ENCODE peak calls at places on chromosomes 2 and 18, in four cellular contexts. R, A, T and K are unnamed samples.

GRCh38 chr2:225400060-225400511 is 576 bp downstream of the NYAP2 start:
- DNase-seq in R (peak), A (peak), T (no peak), K (no peak)

GRCh38 chr2:43605079-43605655 is 9.3 kb upstream of the THADA start:
- DNase-seq in R (peak), A (peak), T (peak), K (no peak)

GRCh38 chr2:98623657-98624056 is 15.3 kb downstream of the UNC50 start:
- DNase-seq in R (no peak), A (no peak), T (no peak), K (no peak)

GRCh38 chr2:49286726-49287125 is 132.4 kb upstream of the FSHR start:
- DNase-seq in R (no peak), A (no peak), T (no peak), K (no peak)

GRCh38 chr2:39377226-39377939 is 59.7 kb downstream of the MAP4K3 start:
- DNase-seq in R (no peak), A (no peak), T (peak), K (peak)

GRCh38 chr2:136116111-136116812 is 1.7 kb downstream of the CXCR4 start:
- DNase-seq in R (peak), A (no peak), T (peak), K (no peak)

GRCh38 chr2:169716938-169717690 is 16.5 kb upstream of the KLHL23 start:
- DNase-seq in R (no peak), A (peak), T (no peak), K (no peak)

GRCh38 chr2:158297606-158298005 is 158.9 kb downstream of the CCDC148 start:
- DNase-seq in R (no peak), A (no peak), T (no peak), K (no peak)

GRCh38 chr2:33077841-33078240 is 131.1 kb downstream of the LTBP1 start:
- DNase-seq in R (no peak), A (no peak), T (no peak), K (no peak)

GRCh38 chr2:28619213-28620196 is 123.6 kb downstream of the PLB1 start:
- DNase-seq in R (no peak), A (no peak), T (no peak), K (no peak)

GRCh38 chr18:39622431-39622830 is 2056.8 kb upstream of the CELF4 start:
- DNase-seq in R (no peak), A (no peak), T (no peak), K (no peak)

GRCh38 chr18:79585395-79586370 is 93.9 kb upstream of the CTDP1 start:
- DNase-seq in R (no peak), A (no peak), T (peak), K (no peak)

GRCh38 chr2:145136702-145137101 is 616.8 kb upstream of the ZEB2 start:
- DNase-seq in R (no peak), A (no peak), T (no peak), K (no peak)

GRCh38 chr2:202278036-202278760 is 12.6 kb downstream of the NOP58 start:
- DNase-seq in R (no peak), A (peak), T (no peak), K (no peak)

GRCh38 chr2:240394549-240394948 is 40.9 kb upstream of the GPC1 start:
- DNase-seq in R (peak), A (no peak), T (no peak), K (no peak)

GRCh38 chr2:101830555-101830954 is 133.0 kb downstream of the MAP4K4 start:
- DNase-seq in R (no peak), A (no peak), T (no peak), K (no peak)

GRCh38 chr2:112187046-112187715 is 49.0 kb downstream of the FBLN7 start:
- DNase-seq in R (no peak), A (no peak), T (no peak), K (no peak)

GRCh38 chr2:68367918-68368656 is 3.0 kb downstream of the PLEK start:
- DNase-seq in R (no peak), A (no peak), T (no peak), K (no peak)

GRCh38 chr2:67701011-67701410 is 303.9 kb downstream of the ETAA1 start:
- DNase-seq in R (no peak), A (no peak), T (no peak), K (no peak)

GRCh38 chr18:10490401-10491289 is 35.2 kb upstream of the NAPG start:
- DNase-seq in R (peak), A (peak), T (peak), K (peak)

GRCh38 chr2:148726228-148726627 is 81.7 kb downstream of the EPC2 start:
- DNase-seq in R (no peak), A (no peak), T (no peak), K (peak)

GRCh38 chr2:189549440-189549832 is 31.1 kb downstream of the SLC40A1 start:
- DNase-seq in R (no peak), A (no peak), T (no peak), K (no peak)

GRCh38 chr2:37775908-37776250 is 104.4 kb upstream of the CDC42EP3 start:
- DNase-seq in R (no peak), A (no peak), T (no peak), K (no peak)

GRCh38 chr2:228768818-228769217 is 502.3 kb downstream of the PID1 start:
- DNase-seq in R (no peak), A (no peak), T (no peak), K (no peak)

GRCh38 chr2:220071716-220072115 is 444.3 kb downstream of the SLC4A3 start:
- DNase-seq in R (no peak), A (no peak), T (no peak), K (no peak)

GRCh38 chr2:160334028-160334729 is 134.1 kb upstream of the ITGB6 start:
- DNase-seq in R (no peak), A (no peak), T (no peak), K (no peak)

DNA sequence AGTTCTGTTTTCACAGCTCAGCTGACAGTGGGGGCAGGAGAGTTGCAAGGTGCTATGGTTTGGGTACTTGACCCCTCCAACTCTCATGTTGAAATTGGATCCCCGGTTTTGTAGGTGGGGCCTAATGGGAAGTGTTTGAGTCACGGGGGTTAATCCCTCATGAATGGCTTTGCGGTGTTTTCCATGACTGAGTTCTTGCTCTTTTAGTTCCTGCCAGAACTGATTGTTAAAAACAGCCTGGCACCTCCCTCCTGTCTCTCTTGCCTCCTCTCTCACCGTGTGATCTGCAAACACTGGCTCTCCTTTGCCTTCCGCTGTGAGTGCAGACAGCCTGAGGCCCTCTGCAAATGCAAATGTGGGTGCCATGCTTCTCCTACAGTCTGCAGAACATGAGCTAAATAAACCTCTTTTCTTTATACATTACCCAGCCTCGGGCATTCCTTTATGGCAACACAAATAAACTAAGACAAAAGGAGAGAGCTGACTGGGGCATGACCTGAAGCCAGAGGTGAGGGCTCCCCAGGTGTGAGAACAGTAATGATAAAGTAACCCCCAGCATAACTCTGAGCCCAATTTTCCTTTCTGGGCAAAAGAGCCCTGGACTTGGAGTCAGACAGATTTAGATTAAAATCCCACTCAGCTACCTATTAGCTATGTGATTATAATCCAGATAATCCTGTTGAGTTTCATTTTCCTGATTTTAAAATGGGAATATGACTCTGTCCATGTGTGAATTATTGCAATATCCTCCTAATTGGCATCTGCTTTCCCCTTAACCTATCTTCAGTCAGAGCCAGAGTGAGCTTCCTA is 64.9 kb upstream of the CAPN13 start:
- DNase-seq in R (no peak), A (no peak), T (no peak), K (no peak)
- TF ChIP-seq ETV6 in R (no peak), A (no peak), T (no peak), K (no peak)

GRCh38 chr2:181312515-181312927 is 144.7 kb upstream of the ITGA4 start:
- DNase-seq in R (no peak), A (no peak), T (no peak), K (peak)
- TF ChIP-seq ATF3 in R (no peak), A (no peak), T (no peak), K (no peak)

GRCh38 chr18:8776013-8776515 is 70.7 kb downstream of the MTCL1 start:
- DNase-seq in R (no peak), A (no peak), T (no peak), K (no peak)

GRCh38 chr18:8770655-8771054 is 65.3 kb downstream of the MTCL1 start:
- DNase-seq in R (no peak), A (no peak), T (no peak), K (no peak)

GRCh38 chr18:8769509-8769908 is 64.2 kb downstream of the MTCL1 start:
- DNase-seq in R (no peak), A (no peak), T (no peak), K (no peak)

GRCh38 chr18:8773980-8774379 is 68.6 kb downstream of the MTCL1 start:
- DNase-seq in R (no peak), A (no peak), T (no peak), K (no peak)

DNA sequence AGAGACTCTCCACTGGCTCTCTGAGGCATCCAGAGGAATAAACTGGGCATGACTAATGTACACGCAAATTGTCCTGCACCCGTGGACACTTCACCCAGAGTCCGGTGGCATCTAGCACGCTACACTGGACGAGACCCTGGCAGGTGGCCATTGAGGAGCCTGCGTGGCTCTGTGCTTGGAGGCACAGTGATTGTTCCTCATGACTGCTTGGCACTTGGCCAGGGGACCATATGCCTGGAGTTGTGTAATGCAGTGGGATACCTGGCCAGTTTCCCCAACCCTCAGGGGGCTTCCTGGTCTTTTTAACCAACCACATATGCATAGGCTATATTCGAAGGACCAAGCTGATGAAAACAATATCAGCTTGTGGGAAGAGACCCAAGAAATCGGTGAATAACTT is 66.6 kb downstream of the MTCL1 start:
- DNase-seq in R (no peak), A (no peak), T (no peak), K (no peak)
- TF ChIP-seq ETV6 in R (no peak), A (no peak), T (no peak), K (no peak)

DNA sequence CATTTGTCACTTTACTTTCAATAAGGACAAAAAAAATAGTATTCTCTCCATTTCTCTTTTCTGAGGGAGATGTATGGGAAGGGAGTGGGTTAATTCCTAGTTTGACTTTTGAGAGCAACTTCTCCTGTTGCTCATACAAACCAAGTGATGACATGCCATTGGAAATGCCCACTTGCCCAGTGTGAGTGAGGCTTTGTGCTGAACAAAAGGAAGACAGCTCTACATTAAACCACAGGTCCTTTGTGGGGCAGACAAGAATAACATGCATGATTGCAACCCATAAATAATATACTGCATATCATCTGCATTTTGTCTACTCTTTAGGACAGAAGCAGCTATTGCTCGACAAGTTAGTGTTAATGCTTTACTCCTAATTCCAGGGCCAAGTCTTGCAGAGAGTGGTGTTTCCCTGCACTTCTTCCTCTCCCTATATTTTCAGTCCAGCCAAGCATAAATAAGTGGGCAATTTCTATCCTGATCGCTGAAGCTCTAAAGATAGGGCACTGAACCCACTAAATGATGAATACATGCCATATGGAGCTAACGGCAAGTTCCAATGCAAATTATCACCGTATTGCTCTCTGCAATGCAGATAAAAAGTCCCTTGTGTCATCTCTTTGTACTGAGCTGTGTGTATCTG is 19.4 kb upstream of the EHBP1 start:
- DNase-seq in R (no peak), A (no peak), T (no peak), K (no peak)
- TF ChIP-seq ATF3 in R (no peak), A (no peak), T (no peak), K (no peak)

GRCh38 chr18:69617888-69618287 is 217.2 kb downstream of the DOK6 start:
- DNase-seq in R (no peak), A (no peak), T (no peak), K (no peak)
- TF ChIP-seq ETV6 in R (no peak), A (no peak), T (no peak), K (no peak)